ENCODE peak calls at places on chromosome 17, in eight cellular contexts. T is HS-27A; V is germinal center; D is GM04504; H is activated CD4-positive, alpha-beta T cell treated with anti-CD3 and anti-CD28 coated beads for 24 hours; W is iPS-NIHi11; Y is central memory CD4-positive, alpha-beta T cell; A is ACHN. K is an unnamed sample.

GRCh38 chr17:7479389-7480192 is at the start of gene ZBTB4:
- DNase-seq in D (peak; percentile 16), V (peak; percentile 74), W (peak; percentile 80), T (no peak), H (peak; percentile 44), A (peak; percentile 55), Y (peak; percentile 71), K (peak; percentile 29)

GRCh38 chr17:1271020-1271423 is 778 bp downstream of the BHLHA9 start:
- DNase-seq in H (no peak), Y (no peak), D (no peak), W (no peak), T (no peak), A (no peak), V (no peak), K (no peak)

GRCh38 chr17:73274490-73274889 is 12.8 kb upstream of the CPSF4L start:
- DNase-seq in T (no peak), W (no peak), D (no peak), V (no peak), H (no peak), A (no peak), Y (no peak), K (no peak)

GRCh38 chr17:83058478-83059167 is 20.8 kb upstream of the METRNL start:
- DNase-seq in V (no peak), Y (no peak), A (no peak), H (no peak), T (no peak), W (no peak), D (no peak), K (peak; percentile 0)

GRCh38 chr17:45780921-45781320 is 3.2 kb upstream of the CRHR1 start:
- DNase-seq in Y (no peak), W (no peak), D (no peak), V (no peak), A (no peak), T (no peak), H (no peak), K (no peak)

GRCh38 chr17:8359769-8360168 is 16.7 kb downstream of the KRABD2 start:
- DNase-seq in H (no peak), A (no peak), D (no peak), Y (no peak), W (no peak), V (no peak), T (no peak), K (no peak)

GRCh38 chr17:58339775-58340622 is 11.4 kb upstream of the TSPOAP1 start:
- DNase-seq in V (no peak), H (no peak), A (no peak), D (no peak), W (no peak), Y (peak; percentile 47), T (no peak), K (no peak)

GRCh38 chr17:75603123-75603522 is 15.5 kb downstream of the MYO15B start:
- DNase-seq in V (no peak), A (no peak), D (no peak), T (no peak), H (no peak), Y (no peak), W (no peak), K (no peak)

GRCh38 chr17:65131946-65132345 is 5.2 kb upstream of the RGS9 start:
- DNase-seq in V (no peak), W (no peak), T (no peak), Y (no peak), A (no peak), H (no peak), D (peak; percentile 83), K (no peak)

GRCh38 chr17:72518810-72519597 is 398.2 kb downstream of the SOX9 start:
- DNase-seq in W (no peak), H (no peak), D (no peak), Y (no peak), V (no peak), T (no peak), A (no peak), K (no peak)

GRCh38 chr17:7632492-7632894 is 2.6 kb downstream of the SHBG start:
- DNase-seq in A (peak; percentile 62), V (peak; percentile 55), T (no peak), H (no peak), D (peak; percentile 15), Y (peak; percentile 17), W (peak; percentile 83), K (no peak)